ENCODE peak calls at places on chromosomes 3 and 15, in seven cellular contexts. M is mucosa of descending colon, R is fibroblast of lung, B is adrenal gland, D is fibroblast of mammary gland, V is transverse colon, K is AG10803. U is an unnamed sample.
A peak's percentile ranks its signal among the peaks of the same experiment; 100 is the strongest.

GRCh38 chr3:162847511-162847910 is 1350.9 kb downstream of the OTOL1 start:
- DNase-seq in M (no peak), R (no peak), B (no peak), D (no peak), V (no peak), K (no peak), U (no peak)

GRCh38 chr3:135991621-135992020 is 26.1 kb downstream of the PPP2R3A start:
- DNase-seq in M (no peak), R (no peak), B (no peak), D (peak; percentile 26), V (no peak), K (no peak), U (no peak)

GRCh38 chr3:140188285-140188684 is 253.3 kb downstream of the CLSTN2 start:
- DNase-seq in M (no peak), R (no peak), B (no peak), D (no peak), V (no peak), K (no peak), U (no peak)

GRCh38 chr3:32056559-32057290 is 49.7 kb upstream of the GPD1L start:
- DNase-seq in M (no peak), R (no peak), B (no peak), D (no peak), V (no peak), K (no peak), U (no peak)

GRCh38 chr3:188890572-188891270 is 281.1 kb upstream of the TPRG1 start:
- DNase-seq in M (no peak), R (peak; percentile 89), B (no peak), D (peak; percentile 76), V (no peak), K (peak; percentile 69), U (peak; percentile 43)

GRCh38 chr3:55490194-55490913 is 3.2 kb upstream of the WNT5A start:
- DNase-seq in M (no peak), R (no peak), B (no peak), D (no peak), V (no peak), K (no peak), U (no peak)

GRCh38 chr3:4826237-4827100 is 152.8 kb upstream of the BHLHE40 start:
- DNase-seq in M (peak; percentile 82), R (peak; percentile 52), B (no peak), D (peak; percentile 36), V (peak; percentile 81), K (peak; percentile 66), U (peak; percentile 77)

GRCh38 chr15:73442436-73442835 is 528 bp upstream of the REC114 start:
- DNase-seq in M (no peak), R (no peak), B (no peak), D (no peak), V (no peak), K (no peak), U (no peak)

GRCh38 chr3:64221564-64222257 is 3.6 kb downstream of the PRICKLE2 start:
- DNase-seq in M (no peak), R (no peak), B (no peak), D (no peak), V (no peak), K (no peak), U (no peak)

GRCh38 chr15:73367624-73368300 is 996 bp downstream of the HCN4 start:
- DNase-seq in M (no peak), R (no peak), B (no peak), D (no peak), V (no peak), K (no peak), U (no peak)

GRCh38 chr3:12394516-12395271 is 89.6 kb upstream of the TSEN2 start:
- DNase-seq in M (no peak), R (peak; percentile 41), B (no peak), D (no peak), V (no peak), K (peak; percentile 15), U (no peak)

GRCh38 chr3:188052229-188052965 is 101.6 kb upstream of the LPP start:
- DNase-seq in M (peak; percentile 62), R (peak; percentile 62), B (peak; percentile 94), D (peak; percentile 73), V (peak; percentile 70), K (no peak), U (peak; percentile 66)

GRCh38 chr15:66007663-66008262 is 138.5 kb downstream of the RAB11A start:
- DNase-seq in M (no peak), R (no peak), B (no peak), D (no peak), V (no peak), K (no peak), U (no peak)
- TF ChIP-seq CTCF in M (no peak), R (no peak), B (no peak), D (peak; percentile 10), V (no peak), K (no peak), U (no peak)

GRCh38 chr3:127742580-127742979 is 69.8 kb downstream of the ABTB1 start:
- DNase-seq in M (no peak), R (no peak), B (no peak), D (no peak), V (no peak), K (no peak), U (no peak)

GRCh38 chr3:127744216-127744815 is 71.6 kb downstream of the ABTB1 start:
- DNase-seq in M (no peak), R (no peak), B (no peak), D (no peak), V (no peak), K (peak; percentile 42), U (no peak)

GRCh38 chr3:127741690-127742089 is 68.9 kb downstream of the ABTB1 start:
- DNase-seq in M (no peak), R (no peak), B (no peak), D (no peak), V (no peak), K (no peak), U (peak; percentile 4)

GRCh38 chr3:127744875-127745274 is 72.1 kb downstream of the ABTB1 start:
- DNase-seq in M (no peak), R (no peak), B (no peak), D (no peak), V (no peak), K (no peak), U (no peak)

DNA sequence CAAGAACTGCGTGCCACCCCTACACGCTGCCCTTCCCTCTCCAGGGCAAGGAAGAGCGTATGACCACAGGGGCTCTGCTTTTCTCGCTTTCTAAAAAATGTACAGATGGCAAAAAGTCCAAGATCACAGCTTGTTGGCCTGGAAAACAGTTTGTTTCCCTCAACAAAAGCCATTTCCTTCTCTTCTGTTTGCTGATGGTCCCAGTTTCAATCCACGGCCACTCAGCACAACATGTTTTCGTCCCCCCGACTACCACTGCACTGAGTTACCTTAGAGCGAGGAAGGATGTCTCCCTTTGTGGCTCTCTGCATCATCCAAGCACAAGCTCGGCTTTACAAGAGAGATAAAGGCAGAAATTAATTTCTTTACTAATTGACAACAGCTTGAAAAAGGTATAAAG is 70.9 kb downstream of the ABTB1 start:
- DNase-seq in M (no peak), R (no peak), B (no peak), D (no peak), V (no peak), K (no peak), U (no peak)
- H3K4me3 ChIP-seq in M (no peak overlapping the region), R (no peak overlapping the region), B (no peak overlapping the region), D (no peak overlapping the region), V (no peak overlapping the region), K (no peak overlapping the region), U (no peak overlapping the region)

GRCh38 chr3:107508331-107508730 is 14.4 kb upstream of the BBX start:
- DNase-seq in M (no peak), R (no peak), B (no peak), D (no peak), V (no peak), K (no peak), U (no peak)

GRCh38 chr3:107516475-107516874 is 6.3 kb upstream of the BBX start:
- DNase-seq in M (no peak), R (no peak), B (no peak), D (no peak), V (no peak), K (no peak), U (no peak)

GRCh38 chr3:107514453-107514852 is 8.3 kb upstream of the BBX start:
- DNase-seq in M (no peak), R (no peak), B (no peak), D (no peak), V (no peak), K (no peak), U (no peak)

GRCh38 chr3:107506458-107506857 is 16.3 kb upstream of the BBX start:
- DNase-seq in M (no peak), R (peak; percentile 17), B (no peak), D (peak; percentile 31), V (no peak), K (no peak), U (no peak)

GRCh38 chr3:107512108-107512507 is 10.7 kb upstream of the BBX start:
- DNase-seq in M (no peak), R (no peak), B (no peak), D (peak; percentile 4), V (no peak), K (no peak), U (no peak)
- TF ChIP-seq CTCF in M (no peak), R (no peak), B (no peak), D (peak; percentile 7), V (no peak), K (peak; percentile 13), U (no peak)

GRCh38 chr15:93030430-93031102 is 58.4 kb downstream of the RGMA start:
- DNase-seq in M (peak; percentile 65), R (peak; percentile 65), B (peak; percentile 86), D (peak; percentile 68), V (peak; percentile 73), K (peak; percentile 54), U (peak; percentile 76)

GRCh38 chr15:93031103-93031464 is 57.9 kb downstream of the RGMA start:
- DNase-seq in M (no peak), R (no peak), B (no peak), D (no peak), V (no peak), K (no peak), U (no peak)

GRCh38 chr15:93028111-93028631 is 60.8 kb downstream of the RGMA start:
- DNase-seq in M (no peak), R (no peak), B (peak; percentile 39), D (peak; percentile 12), V (no peak), K (no peak), U (peak; percentile 17)

GRCh38 chr15:93028632-93029612 is 60.1 kb downstream of the RGMA start:
- DNase-seq in M (peak; percentile 54), R (peak; percentile 98), B (peak; percentile 93), D (peak; percentile 98), V (peak; percentile 51), K (peak; percentile 98), U (peak; percentile 99)

DNA sequence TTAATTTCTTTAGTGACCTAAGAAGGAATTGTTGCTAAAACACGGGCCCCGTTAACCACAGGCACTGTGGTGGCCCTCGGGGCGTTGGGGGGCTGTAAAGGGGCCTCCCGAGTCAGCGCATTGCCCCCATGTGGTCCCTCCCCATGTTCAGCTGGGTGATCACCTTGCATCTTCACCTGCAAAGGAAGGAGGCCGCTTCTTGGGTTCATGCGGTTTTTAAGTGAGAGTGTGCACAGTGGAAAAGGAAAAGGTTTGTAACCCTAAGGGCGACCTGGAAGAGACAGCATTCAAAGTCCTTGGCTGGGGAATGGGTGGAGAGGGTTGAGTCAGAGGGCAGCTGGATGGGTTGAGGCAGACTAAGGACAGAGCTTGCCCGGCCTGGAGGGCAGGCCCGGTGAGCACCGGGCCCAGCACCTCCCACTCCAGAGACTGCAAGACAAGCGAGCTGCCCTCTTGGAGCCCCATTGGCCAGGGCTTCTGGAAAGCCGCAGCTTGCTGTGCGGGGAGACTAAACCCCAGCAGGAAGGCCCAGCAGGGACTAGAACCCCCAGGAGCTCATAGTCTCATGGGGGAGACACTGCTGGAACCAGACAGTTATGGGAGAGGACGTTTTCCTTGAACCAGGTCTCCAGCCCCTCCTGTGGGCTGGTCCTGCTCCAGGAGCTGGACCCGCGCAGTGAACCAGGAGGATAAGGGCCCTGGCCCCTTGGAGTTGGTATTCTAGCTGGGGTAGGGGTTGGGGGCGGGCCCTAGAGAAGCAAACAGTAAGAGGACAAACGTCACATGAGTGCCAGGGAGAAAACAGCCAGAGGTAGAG is 59.2 kb downstream of the RGMA start:
- DNase-seq in M (no peak), R (peak; percentile 47), B (peak; percentile 67), D (peak; percentile 57), V (no peak), K (no peak), U (peak; percentile 51)
- H3K4me3 ChIP-seq in M (no peak overlapping the region), R (no peak overlapping the region), B (no peak overlapping the region), D (no peak overlapping the region), V (no peak overlapping the region), K (no peak overlapping the region), U (no peak overlapping the region)